ENCODE peak calls at places on chromosomes 6 and 20, in ten cellular contexts. K, G, M, C, H, A, W, Y, B and Z are unnamed samples.
A peak's percentile ranks its signal among the peaks of the same experiment; 100 is the strongest.

GRCh38 chr6:44093066-44093465 is 34.2 kb downstream of the MRPL14 start:
- DNase-seq in K (no peak), G (no peak), M (no peak), C (no peak), H (no peak), A (no peak), W (no peak), Y (no peak), B (no peak), Z (no peak)

GRCh38 chr6:158819977-158820632 is 937 bp upstream of the EZR start:
- DNase-seq in K (no peak), G (no peak), M (no peak), C (no peak), H (peak; percentile 56), A (no peak), W (no peak), Y (no peak), B (no peak), Z (no peak)

GRCh38 chr6:30752164-30752927 is 8.0 kb upstream of the IER3 start:
- DNase-seq in K (peak; percentile 91), G (peak; percentile 71), M (peak; percentile 59), C (peak; percentile 98), H (no peak), A (peak; percentile 95), W (peak; percentile 92), Y (peak; percentile 99), B (peak; percentile 100), Z (no peak)

GRCh38 chr6:139135578-139136545 is 982 bp downstream of the HECA start:
- DNase-seq in K (peak; percentile 78), G (peak; percentile 88), M (peak; percentile 81), C (peak; percentile 57), H (peak; percentile 41), A (peak; percentile 73), W (peak; percentile 27), Y (peak; percentile 84), B (peak; percentile 29), Z (peak; percentile 60)

GRCh38 chr6:151269318-151269995 is 29.7 kb downstream of the AKAP12 start:
- DNase-seq in K (no peak), G (no peak), M (no peak), C (no peak), H (no peak), A (no peak), W (no peak), Y (no peak), B (peak; percentile 91), Z (no peak)

GRCh38 chr6:107982511-107982910 is 24.5 kb upstream of the SEC63 start:
- DNase-seq in K (no peak), G (no peak), M (no peak), C (no peak), H (no peak), A (no peak), W (no peak), Y (no peak), B (no peak), Z (no peak)

GRCh38 chr6:114524081-114524480 is 181.3 kb upstream of the HS3ST5 start:
- DNase-seq in K (no peak), G (no peak), M (no peak), C (no peak), H (no peak), A (no peak), W (no peak), Y (no peak), B (no peak), Z (no peak)

GRCh38 chr6:78810698-78811097 is 56.7 kb upstream of the IRAK1BP1 start:
- DNase-seq in K (no peak), G (no peak), M (peak; percentile 84), C (no peak), H (no peak), A (no peak), W (no peak), Y (no peak), B (peak; percentile 17), Z (no peak)

GRCh38 chr6:85516168-85516567 is 66.3 kb downstream of the NT5E start:
- DNase-seq in K (no peak), G (no peak), M (no peak), C (no peak), H (no peak), A (no peak), W (no peak), Y (no peak), B (peak; percentile 22), Z (no peak)

GRCh38 chr6:163417595-163417994 is 3.1 kb downstream of the QKI start:
- DNase-seq in K (no peak), G (no peak), M (no peak), C (no peak), H (no peak), A (no peak), W (no peak), Y (no peak), B (no peak), Z (no peak)

GRCh38 chr6:37507690-37508421 is 8.2 kb upstream of the CCDC167 start:
- DNase-seq in K (no peak), G (no peak), M (no peak), C (no peak), H (no peak), A (no peak), W (no peak), Y (no peak), B (no peak), Z (no peak)

GRCh38 chr6:156719720-156720563 is 57.2 kb upstream of the ARID1B start:
- DNase-seq in K (peak; percentile 98), G (peak; percentile 98), M (peak; percentile 98), C (peak; percentile 97), H (peak; percentile 87), A (peak; percentile 93), W (peak; percentile 88), Y (peak; percentile 98), B (peak; percentile 97), Z (peak; percentile 56)

GRCh38 chr6:159866286-159867247 is 24.2 kb upstream of the MAS1 start:
- DNase-seq in K (no peak), G (no peak), M (no peak), C (no peak), H (no peak), A (no peak), W (no peak), Y (no peak), B (no peak), Z (no peak)

GRCh38 chr6:102749210-102749971 is 1355.9 kb downstream of the GRIK2 start:
- DNase-seq in K (no peak), G (no peak), M (no peak), C (no peak), H (no peak), A (no peak), W (peak; percentile 61), Y (no peak), B (no peak), Z (no peak)

GRCh38 chr20:25309395-25310267 is 61.7 kb downstream of the PYGB start:
- DNase-seq in K (no peak), G (peak; percentile 85), M (no peak), C (peak; percentile 56), H (peak; percentile 63), A (no peak), W (peak; percentile 53), Y (no peak), B (peak; percentile 52), Z (no peak)

GRCh38 chr6:33199687-33200233 is 705 bp downstream of the RXRB start:
- DNase-seq in K (peak; percentile 77), G (no peak), M (no peak), C (no peak), H (peak; percentile 98), A (peak; percentile 69), W (no peak), Y (peak; percentile 89), B (peak; percentile 70), Z (no peak)

GRCh38 chr6:11194399-11195274 is 37.8 kb downstream of the NEDD9 start:
- DNase-seq in K (no peak), G (no peak), M (no peak), C (no peak), H (no peak), A (no peak), W (no peak), Y (no peak), B (peak; percentile 95), Z (no peak)

GRCh38 chr6:146441907-146442306 is 101.7 kb upstream of the RAB32 start:
- DNase-seq in K (no peak), G (no peak), M (no peak), C (no peak), H (no peak), A (no peak), W (no peak), Y (no peak), B (no peak), Z (no peak)

GRCh38 chr6:154460306-154461071 is 50.0 kb downstream of the CNKSR3 start:
- DNase-seq in K (no peak), G (no peak), M (no peak), C (no peak), H (no peak), A (no peak), W (no peak), Y (no peak), B (peak; percentile 77), Z (no peak)

GRCh38 chr20:5143856-5144255 is 17.0 kb downstream of the CDS2 start:
- DNase-seq in K (no peak), G (no peak), M (no peak), C (no peak), H (no peak), A (no peak), W (no peak), Y (no peak), B (no peak), Z (no peak)
- H3K4me1 ChIP-seq in K (peaks cover 100% of the 10 kb centered on the region), G (no peaks in the 10 kb centered on the region), M (peaks cover 5% of the 10 kb centered on the region), C (peaks cover 100% of the 10 kb centered on the region), H (no peaks in the 10 kb centered on the region), A (peaks cover 96% of the 10 kb centered on the region), W (no peaks in the 10 kb centered on the region), Y (peaks cover 78% of the 10 kb centered on the region), B (peaks cover 3% of the 10 kb centered on the region), Z (peaks cover 6% of the 10 kb centered on the region)

GRCh38 chr20:5660346-5660745 is 89.9 kb upstream of the SHLD1 start:
- DNase-seq in K (no peak), G (no peak), M (no peak), C (no peak), H (no peak), A (no peak), W (no peak), Y (no peak), B (peak; percentile 23), Z (no peak)
- H3K4me1 ChIP-seq in K (peaks cover 37% of the 10 kb centered on the region), G (peaks cover 9% of the 10 kb centered on the region), M (no peaks in the 10 kb centered on the region), C (peaks cover 37% of the 10 kb centered on the region), H (peaks cover 8% of the 10 kb centered on the region), A (peaks cover 48% of the 10 kb centered on the region), W (no peaks in the 10 kb centered on the region), Y (peaks cover 13% of the 10 kb centered on the region), B (peaks cover 22% of the 10 kb centered on the region), Z (peaks cover 5% of the 10 kb centered on the region)

DNA sequence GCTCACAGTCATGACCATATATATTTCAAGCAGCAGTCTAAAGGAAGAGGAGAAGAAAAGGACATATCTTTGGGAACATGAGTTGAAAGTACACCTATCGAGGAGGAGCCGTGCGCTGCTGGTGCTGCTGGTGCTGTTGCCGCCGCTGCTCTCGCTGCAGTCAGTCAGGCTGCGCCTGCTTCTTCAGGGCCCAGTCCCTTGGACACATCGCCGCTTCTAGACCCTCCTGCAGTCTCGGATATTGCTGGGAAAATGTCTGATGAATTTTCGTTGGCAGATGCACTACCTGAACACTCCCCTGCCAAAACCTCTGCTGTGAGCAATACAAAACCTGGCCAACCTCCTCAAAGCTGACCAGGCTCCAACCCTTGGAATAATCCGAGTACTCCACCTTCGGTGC is 8.2 kb upstream of the ASCC3 start:
- DNase-seq in K (no peak), G (no peak), M (no peak), C (no peak), H (no peak), A (no peak), W (no peak), Y (no peak), B (no peak), Z (no peak)
- H3K4me1 ChIP-seq in K (no peaks in the 10 kb centered on the region), G (no peaks in the 10 kb centered on the region), M (no peaks in the 10 kb centered on the region), C (peaks cover 12% of the 10 kb centered on the region), H (peaks cover 7% of the 10 kb centered on the region), A (no peaks in the 10 kb centered on the region), W (no peaks in the 10 kb centered on the region), Y (no peaks in the 10 kb centered on the region), B (no peaks in the 10 kb centered on the region), Z (no peaks in the 10 kb centered on the region)

GRCh38 chr20:41142914-41143313 is 5.6 kb downstream of the PLCG1 start:
- DNase-seq in K (no peak), G (peak; percentile 72), M (no peak), C (no peak), H (no peak), A (no peak), W (no peak), Y (no peak), B (no peak), Z (peak; percentile 22)
- H3K4me1 ChIP-seq in K (peaks cover 100% of the 10 kb centered on the region), G (peaks cover 36% of the 10 kb centered on the region), M (no peaks in the 10 kb centered on the region), C (peaks cover 79% of the 10 kb centered on the region), H (peaks cover 28% of the 10 kb centered on the region), A (peaks cover 93% of the 10 kb centered on the region), W (no peaks in the 10 kb centered on the region), Y (peaks cover 81% of the 10 kb centered on the region), B (peaks cover 39% of the 10 kb centered on the region), Z (peaks cover 82% of the 10 kb centered on the region)